ENCODE peak calls at places on chromosomes 4 and X, in ten cellular contexts. V is OCI-LY7, L is right cardiac atrium, I is testis, G is GM23248, U is ascending aorta, E is upper lobe of left lung, C is upper lobe of right lung, B is lower lobe of right lung, X is astrocyte. O is an unnamed sample.

GRCh38 chr4:133799916-133800315 is 401.7 kb downstream of the PABPC4L start:
- DNase-seq in V (no peak), L (no peak), I (no peak), G (no peak), U (no peak), E (no peak), C (no peak), B (no peak), X (no peak), O (no peak)

GRCh38 chrX:150234126-150234525 is 129.0 kb upstream of the MAMLD1 start:
- DNase-seq in V (no peak), L (no peak), I (no peak), G (no peak), U (no peak), E (no peak), C (no peak), B (no peak), X (peak; percentile 66), O (no peak)

GRCh38 chrX:90040807-90041206 is 119.1 kb downstream of the TGIF2LX start:
- DNase-seq in V (no peak), L (no peak), I (peak; percentile 14), G (no peak), U (no peak), E (no peak), C (no peak), B (no peak), X (no peak), O (no peak)

GRCh38 chrX:31209005-31209612 is 137.3 kb upstream of the FTHL17 start:
- DNase-seq in V (no peak), L (no peak), I (no peak), G (no peak), U (no peak), E (no peak), C (no peak), B (no peak), X (peak; percentile 16), O (no peak)

GRCh38 chr4:185167205-185167604 is 24.1 kb downstream of the SLC25A4 start:
- DNase-seq in V (no peak), L (no peak), I (no peak), G (no peak), U (no peak), E (no peak), C (no peak), B (no peak), X (no peak), O (no peak)

GRCh38 chr4:77740480-77740879 is 78.7 kb downstream of the CNOT6L start:
- DNase-seq in V (no peak), L (no peak), I (no peak), G (no peak), U (no peak), E (no peak), C (no peak), B (no peak), X (no peak), O (no peak)

GRCh38 chr4:175560628-175561027 is 251.4 kb downstream of the GPM6A start:
- DNase-seq in V (peak; percentile 58), L (no peak), I (no peak), G (peak; percentile 48), U (no peak), E (no peak), C (no peak), B (no peak), X (peak; percentile 26), O (no peak)

GRCh38 chr4:114807759-114808404 is 209.3 kb downstream of the UGT8 start:
- DNase-seq in V (peak; percentile 55), L (no peak), I (peak; percentile 58), G (peak; percentile 32), U (no peak), E (peak; percentile 34), C (no peak), B (no peak), X (no peak), O (no peak)

GRCh38 chr4:6154875-6155274 is 45.5 kb downstream of the JAKMIP1 start:
- DNase-seq in V (no peak), L (no peak), I (no peak), G (no peak), U (no peak), E (no peak), C (no peak), B (no peak), X (no peak), O (no peak)
- H3K4me1 ChIP-seq in V (no peaks in the 10 kb centered on the region), L (no peaks in the 10 kb centered on the region), I (peaks cover 5% of the 10 kb centered on the region), G (no peaks in the 10 kb centered on the region), U (no peaks in the 10 kb centered on the region), E (no peaks in the 10 kb centered on the region), C (no peaks in the 10 kb centered on the region), B (no peaks in the 10 kb centered on the region), X (no peaks in the 10 kb centered on the region), O (no peaks in the 10 kb centered on the region)

GRCh38 chr4:183959349-183959748 is 54.2 kb downstream of the STOX2 start:
- DNase-seq in V (no peak), L (no peak), I (no peak), G (no peak), U (no peak), E (no peak), C (no peak), B (no peak), X (no peak), O (no peak)

GRCh38 chr4:183960912-183961569 is 55.9 kb downstream of the STOX2 start:
- DNase-seq in V (no peak), L (peak; percentile 59), I (no peak), G (no peak), U (no peak), E (no peak), C (no peak), B (no peak), X (no peak), O (no peak)

GRCh38 chr4:183960021-183960420 is 54.9 kb downstream of the STOX2 start:
- DNase-seq in V (no peak), L (peak; percentile 84), I (peak; percentile 91), G (peak; percentile 11), U (no peak), E (peak; percentile 30), C (no peak), B (no peak), X (peak; percentile 81), O (peak; percentile 70)

GRCh38 chr4:183962413-183962812 is 57.3 kb downstream of the STOX2 start:
- DNase-seq in V (no peak), L (no peak), I (no peak), G (no peak), U (no peak), E (no peak), C (no peak), B (no peak), X (no peak), O (no peak)

DNA sequence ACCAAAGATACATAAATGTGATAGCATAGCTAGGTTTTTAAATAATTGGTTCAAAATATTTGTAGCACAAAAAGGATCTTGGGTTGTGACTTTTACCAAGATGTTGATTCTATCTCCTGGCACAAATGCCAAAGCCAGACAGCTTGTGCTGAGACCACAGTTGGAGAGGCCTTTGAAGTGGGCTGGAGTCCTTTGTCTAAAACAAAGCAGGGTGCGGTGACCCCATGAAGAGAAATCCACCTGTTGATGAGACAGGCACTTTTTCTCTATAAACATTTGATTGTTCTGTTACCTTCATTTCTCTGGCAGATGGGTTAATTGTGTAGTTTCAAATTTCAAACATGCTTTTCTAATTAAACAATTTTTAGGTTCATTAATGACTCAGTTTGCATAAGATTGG is 56.7 kb downstream of the STOX2 start:
- DNase-seq in V (no peak), L (no peak), I (no peak), G (no peak), U (no peak), E (no peak), C (no peak), B (no peak), X (no peak), O (no peak)
- H3K4me1 ChIP-seq in V (no peaks in the 10 kb centered on the region), L (peaks cover 3% of the 10 kb centered on the region), I (no peaks in the 10 kb centered on the region), G (no peaks in the 10 kb centered on the region), U (no peaks in the 10 kb centered on the region), E (no peaks in the 10 kb centered on the region), C (no peaks in the 10 kb centered on the region), B (peaks cover 5% of the 10 kb centered on the region), X (peaks cover 14% of the 10 kb centered on the region), O (peaks cover 7% of the 10 kb centered on the region)

GRCh38 chr4:94459462-94460161 is 7.9 kb downstream of the PDLIM5 start:
- DNase-seq in V (no peak), L (no peak), I (no peak), G (no peak), U (no peak), E (no peak), C (no peak), B (no peak), X (no peak), O (no peak)
- H3K4me1 ChIP-seq in V (no peaks in the 10 kb centered on the region), L (peaks cover 5% of the 10 kb centered on the region), I (peaks cover 31% of the 10 kb centered on the region), G (peaks cover 58% of the 10 kb centered on the region), U (no peaks in the 10 kb centered on the region), E (no peaks in the 10 kb centered on the region), C (peaks cover 18% of the 10 kb centered on the region), B (peaks cover 22% of the 10 kb centered on the region), X (peaks cover 19% of the 10 kb centered on the region), O (peaks cover 51% of the 10 kb centered on the region)

GRCh38 chr4:41184009-41184408 is 30.3 kb downstream of the APBB2 start:
- DNase-seq in V (no peak), L (no peak), I (no peak), G (no peak), U (no peak), E (no peak), C (no peak), B (no peak), X (no peak), O (no peak)
- H3K4me1 ChIP-seq in V (peaks cover 19% of the 10 kb centered on the region), L (peaks cover 2% of the 10 kb centered on the region), I (peaks cover 5% of the 10 kb centered on the region), G (peaks cover 27% of the 10 kb centered on the region), U (no peaks in the 10 kb centered on the region), E (peaks cover 16% of the 10 kb centered on the region), C (peaks cover 33% of the 10 kb centered on the region), B (peaks cover 35% of the 10 kb centered on the region), X (peaks cover 16% of the 10 kb centered on the region), O (peaks cover 18% of the 10 kb centered on the region)

GRCh38 chrX:41559235-41559634 is 112.1 kb downstream of the NYX start:
- DNase-seq in V (no peak), L (no peak), I (no peak), G (no peak), U (no peak), E (no peak), C (no peak), B (no peak), X (no peak), O (no peak)
- H3K4me1 ChIP-seq in V (peaks cover 20% of the 10 kb centered on the region), L (peaks cover 2% of the 10 kb centered on the region), I (no peaks in the 10 kb centered on the region), G (peaks cover 27% of the 10 kb centered on the region), U (no peaks in the 10 kb centered on the region), E (no peaks in the 10 kb centered on the region), C (no peaks in the 10 kb centered on the region), B (peaks cover 9% of the 10 kb centered on the region), X (peaks cover 21% of the 10 kb centered on the region), O (no peaks in the 10 kb centered on the region)